ENCODE peak calls at places on chromosome 20, in five cellular contexts. One of them, this sample, is unnamed.

GRCh38 chr20:10094566-10095173 is 59.9 kb downstream of the ANKEF1 start:
- DNase-seq in lung: no peak
- DNase-seq in mesothelial cell of epicardium: no peak
- DNase-seq in kidney: no peak
- DNase-seq in Calu3: no peak
- DNase-seq in this sample: no peak

GRCh38 chr20:18728165-18728866 is 85.3 kb upstream of the SCP2D1 start:
- DNase-seq in lung: no peak
- DNase-seq in mesothelial cell of epicardium: no peak
- DNase-seq in Calu3: no peak
- DNase-seq in kidney: no peak
- DNase-seq in this sample: no peak

GRCh38 chr20:45826381-45827019 is 612 bp downstream of the TNNC2 start:
- DNase-seq in lung: no peak
- DNase-seq in Calu3: no peak
- DNase-seq in mesothelial cell of epicardium: no peak
- DNase-seq in kidney: no peak
- DNase-seq in this sample: no peak

GRCh38 chr20:21832442-21833152 is 127.1 kb downstream of the PAX1 start:
- DNase-seq in kidney: no peak
- DNase-seq in lung: no peak
- DNase-seq in mesothelial cell of epicardium: no peak
- DNase-seq in Calu3: no peak
- DNase-seq in this sample: no peak

GRCh38 chr20:4800676-4801449 is 79.2 kb downstream of the PRND start:
- DNase-seq in lung: no peak
- DNase-seq in kidney: peak; percentile 55
- DNase-seq in mesothelial cell of epicardium: no peak
- DNase-seq in Calu3: no peak
- DNase-seq in this sample: no peak

GRCh38 chr20:22686097-22686496 is 101.7 kb upstream of the FOXA2 start:
- DNase-seq in lung: peak; percentile 53
- DNase-seq in mesothelial cell of epicardium: no peak
- DNase-seq in kidney: no peak
- DNase-seq in Calu3: peak; percentile 7
- DNase-seq in this sample: no peak

GRCh38 chr20:19774086-19774933 is 16.3 kb downstream of the RIN2 start:
- DNase-seq in kidney: no peak
- DNase-seq in mesothelial cell of epicardium: no peak
- DNase-seq in lung: no peak
- DNase-seq in Calu3: no peak
- DNase-seq in this sample: no peak

GRCh38 chr20:7741866-7742265 is 198.4 kb downstream of the HAO1 start:
- DNase-seq in lung: no peak
- DNase-seq in mesothelial cell of epicardium: no peak
- DNase-seq in kidney: no peak
- DNase-seq in Calu3: no peak
- DNase-seq in this sample: no peak

GRCh38 chr20:63346131-63347080 is 14.7 kb downstream of the CHRNA4 start:
- DNase-seq in Calu3: no peak
- DNase-seq in kidney: peak; percentile 59
- DNase-seq in lung: no peak
- DNase-seq in mesothelial cell of epicardium: no peak
- DNase-seq in this sample: no peak

GRCh38 chr20:33696448-33696847 is 10.3 kb upstream of the E2F1 start:
- DNase-seq in mesothelial cell of epicardium: no peak
- DNase-seq in kidney: no peak
- DNase-seq in lung: no peak
- DNase-seq in Calu3: no peak
- DNase-seq in this sample: no peak

DNA sequence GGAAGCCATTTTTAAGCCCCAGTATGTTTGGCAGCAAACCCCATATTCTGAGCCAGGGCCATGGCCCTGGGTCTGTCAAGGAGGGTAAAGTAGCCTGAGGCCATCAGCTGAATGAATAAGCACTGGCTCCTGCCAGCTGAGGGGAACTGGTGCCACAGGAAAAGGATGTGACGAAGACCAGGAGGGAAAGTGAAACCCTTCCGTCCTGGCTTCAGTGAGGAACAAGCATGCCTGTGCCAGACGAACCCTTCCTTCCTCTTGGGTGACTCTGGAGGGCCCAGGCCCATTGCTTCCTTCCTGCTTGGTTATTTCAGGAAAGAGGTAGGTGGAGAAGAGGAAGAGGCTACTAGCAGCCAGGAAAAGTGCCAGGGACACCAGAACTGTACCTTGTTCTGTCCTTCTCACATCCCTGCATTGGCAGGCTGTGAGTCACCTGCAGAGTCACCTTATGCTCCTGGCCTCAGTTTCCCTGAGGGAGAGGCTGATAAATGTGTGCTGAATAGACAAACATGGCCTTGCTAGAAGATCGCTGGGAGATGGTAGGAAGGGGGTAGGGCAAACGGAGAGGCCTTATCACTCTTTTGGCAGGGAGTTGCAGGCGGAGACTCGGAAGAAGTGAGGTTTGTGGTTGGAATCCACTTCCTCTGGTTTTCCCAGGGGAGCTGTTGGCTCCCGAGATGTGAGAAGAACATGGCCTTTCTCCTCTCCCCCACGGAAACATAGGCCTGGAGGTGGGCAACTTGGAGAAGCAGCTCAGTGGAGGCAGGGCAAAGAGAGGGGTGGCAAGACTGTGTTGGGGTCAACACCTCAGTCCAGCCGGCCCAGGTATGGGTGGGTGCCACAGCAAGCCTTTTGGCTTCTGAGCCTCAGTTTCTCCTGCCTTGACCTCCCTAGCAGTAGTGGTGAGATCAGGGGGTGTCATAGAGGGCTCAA is 37.4 kb downstream of the COX4I2 start:
- DNase-seq in lung: peak; percentile 81
- DNase-seq in kidney: peak; percentile 82
- DNase-seq in mesothelial cell of epicardium: no peak
- DNase-seq in Calu3: peak; percentile 35
- DNase-seq in this sample: peak; percentile 49
- TF ChIP-seq CTCF in lung: no peak
- TF ChIP-seq CTCF in kidney: no peak
- TF ChIP-seq CTCF in mesothelial cell of epicardium: no peak
- TF ChIP-seq CTCF in Calu3: no peak
- TF ChIP-seq CTCF in this sample: no peak

DNA sequence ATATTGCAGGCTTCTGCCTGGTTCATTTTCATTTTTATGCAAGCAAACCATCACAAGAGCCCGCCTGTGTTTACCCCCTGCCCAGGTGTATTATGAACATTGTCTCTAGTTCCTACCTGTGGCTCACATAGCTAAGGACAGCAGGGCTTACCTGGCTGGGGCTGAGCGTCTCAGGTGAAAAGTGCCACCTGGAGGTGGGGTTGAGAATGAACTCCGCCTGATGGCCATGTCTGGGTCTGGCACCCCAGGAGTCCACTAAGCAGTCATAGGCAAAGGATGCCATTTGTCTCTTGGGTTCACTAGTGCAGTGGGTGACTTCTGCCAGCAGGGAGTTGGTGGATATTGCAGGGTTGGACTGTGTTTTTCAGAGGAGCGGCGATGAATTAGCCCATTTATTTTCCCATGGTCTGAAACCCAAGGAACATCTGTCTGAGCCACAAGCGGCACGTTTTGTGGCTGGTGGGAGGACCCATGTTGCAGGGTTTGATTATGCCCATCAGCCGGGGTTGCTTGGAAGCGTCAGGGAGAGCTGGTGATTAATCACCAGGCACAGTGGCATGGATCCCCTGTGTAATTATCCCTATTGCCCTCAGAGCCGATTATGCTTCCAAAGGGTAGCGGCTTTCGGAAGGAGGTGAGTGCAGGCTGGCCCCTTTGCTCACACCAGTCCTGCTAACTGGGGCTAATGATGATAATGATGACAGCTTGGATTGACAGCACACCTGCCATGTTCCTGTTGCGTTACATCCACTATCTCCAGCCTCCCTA is 92.2 kb downstream of the CDH26 start:
- DNase-seq in lung: no peak
- DNase-seq in kidney: no peak
- DNase-seq in Calu3: peak; percentile 83
- DNase-seq in mesothelial cell of epicardium: no peak
- DNase-seq in this sample: no peak
- TF ChIP-seq CTCF in lung: peak; percentile 5
- TF ChIP-seq CTCF in kidney: no peak
- TF ChIP-seq CTCF in Calu3: peak; percentile 79
- TF ChIP-seq CTCF in mesothelial cell of epicardium: peak; percentile 26
- TF ChIP-seq CTCF in this sample: no peak

DNA sequence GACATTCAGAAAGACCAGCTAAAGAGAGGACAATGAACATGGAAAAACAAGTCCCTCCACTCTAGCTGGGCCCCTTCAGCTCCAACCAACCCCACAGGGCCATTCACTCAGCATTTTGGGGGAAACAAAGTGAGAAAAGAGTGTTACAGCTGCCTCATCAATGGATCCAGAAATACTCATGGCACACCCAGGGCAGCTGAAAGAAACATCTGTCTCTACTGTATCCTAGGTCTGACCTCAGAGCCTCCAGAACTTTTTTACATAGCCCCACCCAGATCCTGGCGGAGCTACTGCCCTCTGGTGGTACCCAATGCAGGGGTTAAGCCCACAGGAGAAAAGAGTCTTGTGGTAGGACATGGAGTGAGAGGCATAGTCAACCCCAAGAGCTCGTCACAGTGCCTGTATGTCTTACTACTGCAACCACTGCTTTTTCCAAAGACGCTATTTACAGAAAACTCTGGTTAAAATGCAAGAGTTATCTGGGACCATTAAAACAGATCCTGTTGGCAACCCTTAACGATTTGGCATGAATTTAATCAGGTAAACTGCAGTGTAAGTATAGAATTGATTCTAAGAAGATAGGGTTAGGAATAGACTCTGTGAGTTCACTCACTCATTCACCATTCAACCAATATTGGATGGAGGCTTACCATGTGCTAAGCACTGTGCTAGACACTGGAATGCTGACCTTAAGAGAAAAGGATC is 37.4 kb upstream of the FAM83C start:
- DNase-seq in mesothelial cell of epicardium: no peak
- DNase-seq in Calu3: peak; percentile 84
- DNase-seq in kidney: no peak
- DNase-seq in lung: no peak
- DNase-seq in this sample: no peak
- TF ChIP-seq CTCF in mesothelial cell of epicardium: no peak
- TF ChIP-seq CTCF in Calu3: peak; percentile 87
- TF ChIP-seq CTCF in kidney: peak; percentile 41
- TF ChIP-seq CTCF in lung: no peak
- TF ChIP-seq CTCF in this sample: peak; percentile 31

DNA sequence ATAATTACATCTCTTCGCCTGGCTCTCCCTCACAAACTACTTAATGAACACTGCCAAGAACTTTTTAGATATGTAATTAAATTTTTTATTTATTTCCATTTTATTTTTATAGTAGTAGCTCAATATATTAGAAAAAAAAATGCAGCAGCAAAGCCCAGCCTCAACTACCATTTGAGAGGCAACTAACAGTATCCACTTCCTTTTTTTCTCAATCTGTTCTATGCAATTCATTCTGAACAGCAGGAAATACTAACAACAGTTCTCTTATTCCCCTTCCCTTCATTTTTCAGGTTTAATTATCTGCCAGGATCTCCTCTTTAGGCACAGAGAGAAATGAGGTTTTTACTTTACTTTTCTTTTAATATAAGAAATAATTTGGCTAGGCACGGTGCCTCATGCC is 112.7 kb downstream of the ZNF217 start:
- DNase-seq in mesothelial cell of epicardium: no peak
- DNase-seq in kidney: no peak
- DNase-seq in Calu3: no peak
- DNase-seq in lung: no peak
- DNase-seq in this sample: no peak
- TF ChIP-seq CTCF in mesothelial cell of epicardium: no peak
- TF ChIP-seq CTCF in kidney: no peak
- TF ChIP-seq CTCF in Calu3: no peak
- TF ChIP-seq CTCF in lung: no peak
- TF ChIP-seq CTCF in this sample: no peak

This sample was measured in CD4-positive, alpha-beta T cell.